ENCODE peak calls at places on chromosomes 12 and 14, in six cellular contexts. Q is A549, U is HepG2, L is K562, Y is upper lobe of left lung, M is GM12878. X is an unnamed sample.

GRCh38 chr14:32932921-32933622 is 5.6 kb upstream of the NPAS3 start:
- ATAC-seq in Q (no peak), U (peak; percentile 12), L (no peak), Y (peak; percentile 48), M (no peak), X (peak; percentile 30)

GRCh38 chr14:92492261-92492660 is 21.3 kb upstream of the RIN3 start:
- ATAC-seq in Q (no peak), U (no peak), L (no peak), Y (peak; percentile 70), M (no peak), X (peak; percentile 76)

GRCh38 chr12:13071305-13072280 is 27.4 kb downstream of the FAM234B start:
- ATAC-seq in Q (no peak), U (no peak), L (peak; percentile 41), Y (no peak), M (no peak), X (no peak)

GRCh38 chr12:109861689-109862314 is 18.5 kb downstream of the GLTP start:
- ATAC-seq in Q (no peak), U (peak; percentile 40), L (no peak), Y (no peak), M (peak; percentile 32), X (no peak)

GRCh38 chr14:50014809-50015208 is 101.6 kb downstream of the VCPKMT start:
- ATAC-seq in Q (no peak), U (no peak), L (no peak), Y (no peak), M (no peak), X (no peak)

GRCh38 chr14:68789002-68789797 is 3.7 kb downstream of the ZFP36L1 start:
- ATAC-seq in Q (no peak), U (peak; percentile 21), L (peak; percentile 64), Y (peak; percentile 38), M (peak; percentile 39), X (peak; percentile 16)

GRCh38 chr14:58965601-58966000 is 222.9 kb upstream of the DAAM1 start:
- ATAC-seq in Q (no peak), U (no peak), L (no peak), Y (no peak), M (no peak), X (no peak)

GRCh38 chr12:108649126-108649525 is 15.4 kb upstream of the SELPLG start:
- ATAC-seq in Q (no peak), U (no peak), L (no peak), Y (no peak), M (no peak), X (no peak)

GRCh38 chr14:61233436-61233956 is 47.6 kb downstream of the TMEM30B start:
- ATAC-seq in Q (no peak), U (no peak), L (no peak), Y (no peak), M (peak; percentile 33), X (no peak)

GRCh38 chr12:14975451-14975850 is 2.6 kb downstream of the PDE6H start:
- ATAC-seq in Q (no peak), U (no peak), L (no peak), Y (peak; percentile 65), M (no peak), X (no peak)

GRCh38 chr14:22383515-22384166 is 205.4 kb downstream of the DAD1 start:
- ATAC-seq in Q (no peak), U (no peak), L (no peak), Y (no peak), M (peak; percentile 69), X (no peak)

GRCh38 chr14:51269634-51270033 is 29.6 kb downstream of the TMX1 start:
- ATAC-seq in Q (no peak), U (no peak), L (no peak), Y (no peak), M (no peak), X (no peak)

GRCh38 chr14:103393687-103394626 is 8.7 kb downstream of the MARK3 start:
- ATAC-seq in Q (no peak), U (peak; percentile 45), L (peak; percentile 92), Y (peak; percentile 79), M (peak; percentile 52), X (no peak)

GRCh38 chr12:52519826-52520662 is at the start of gene KRT5:
- ATAC-seq in Q (no peak), U (no peak), L (no peak), Y (no peak), M (no peak), X (no peak)

GRCh38 chr14:85688024-85688423 is 158.1 kb downstream of the FLRT2 start:
- ATAC-seq in Q (no peak), U (no peak), L (no peak), Y (peak; percentile 94), M (no peak), X (peak; percentile 75)

GRCh38 chr12:13799574-13799973 is 181.8 kb downstream of the GRIN2B start:
- ATAC-seq in Q (no peak), U (no peak), L (no peak), Y (no peak), M (no peak), X (no peak)

GRCh38 chr12:117685115-117685926 is 283.5 kb downstream of the KSR2 start:
- ATAC-seq in Q (peak; percentile 91), U (peak; percentile 75), L (peak; percentile 90), Y (peak; percentile 88), M (no peak), X (peak; percentile 89)

GRCh38 chr14:95183532-95184412 is 26.4 kb upstream of the DICER1 start:
- ATAC-seq in Q (no peak), U (no peak), L (no peak), Y (no peak), M (peak; percentile 81), X (no peak)

GRCh38 chr12:2551514-2551913 is 243.3 kb upstream of the FKBP4 start:
- ATAC-seq in Q (no peak), U (no peak), L (no peak), Y (peak; percentile 27), M (no peak), X (no peak)

GRCh38 chr14:39023939-39024871 is 78.8 kb downstream of the SEC23A start:
- ATAC-seq in Q (no peak), U (peak; percentile 89), L (no peak), Y (no peak), M (no peak), X (no peak)

GRCh38 chr12:104357431-104357952 is 54.0 kb downstream of the EID3 start:
- ATAC-seq in Q (peak; percentile 12), U (peak; percentile 13), L (peak; percentile 45), Y (peak; percentile 22), M (peak; percentile 15), X (no peak)

GRCh38 chr12:57881035-57881973 is 34.8 kb upstream of the CTDSP2 start:
- ATAC-seq in Q (no peak), U (no peak), L (no peak), Y (no peak), M (no peak), X (no peak)

GRCh38 chr14:51507556-51508511 is 143.9 kb upstream of the FRMD6 start:
- ATAC-seq in Q (no peak), U (no peak), L (no peak), Y (peak; percentile 43), M (no peak), X (peak; percentile 63)

GRCh38 chr12:128693115-128693514 is 130.6 kb downstream of the SLC15A4 start:
- ATAC-seq in Q (no peak), U (no peak), L (no peak), Y (no peak), M (no peak), X (no peak)

GRCh38 chr14:33551963-33552362 is 398.9 kb downstream of the EGLN3 start:
- ATAC-seq in Q (no peak), U (no peak), L (no peak), Y (no peak), M (peak; percentile 58), X (no peak)

GRCh38 chr14:53542692-53543091 is 389.6 kb upstream of the DDHD1 start:
- ATAC-seq in Q (no peak), U (no peak), L (no peak), Y (no peak), M (no peak), X (no peak)
- TF ChIP-seq EP300 in Q (no peak), U (no peak), L (no peak), Y (no peak), M (no peak), X (no peak)

DNA sequence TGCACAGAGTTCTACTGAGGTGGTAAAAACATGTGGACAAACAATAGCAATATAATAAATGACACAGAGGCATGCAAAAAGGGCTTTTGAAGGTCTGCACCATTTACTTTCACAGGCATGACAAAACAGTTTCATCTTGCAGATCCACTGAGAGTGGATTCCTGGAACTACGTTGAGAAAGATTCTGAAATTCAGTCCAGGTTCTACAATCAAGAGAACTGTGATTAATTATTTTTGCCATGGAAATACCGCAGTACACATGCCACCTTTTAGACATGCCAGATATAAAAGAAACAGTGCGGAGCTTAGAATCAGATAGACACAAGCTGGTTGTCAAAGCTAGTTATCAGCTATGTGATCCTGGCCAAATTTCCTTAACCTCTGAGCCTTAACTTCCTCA is 4.8 kb downstream of the CSRP2 start:
- ATAC-seq in Q (no peak), U (no peak), L (no peak), Y (no peak), M (no peak), X (no peak)
- TF ChIP-seq EP300 in Q (no peak), U (no peak), L (no peak), Y (no peak), M (no peak), X (no peak)

DNA sequence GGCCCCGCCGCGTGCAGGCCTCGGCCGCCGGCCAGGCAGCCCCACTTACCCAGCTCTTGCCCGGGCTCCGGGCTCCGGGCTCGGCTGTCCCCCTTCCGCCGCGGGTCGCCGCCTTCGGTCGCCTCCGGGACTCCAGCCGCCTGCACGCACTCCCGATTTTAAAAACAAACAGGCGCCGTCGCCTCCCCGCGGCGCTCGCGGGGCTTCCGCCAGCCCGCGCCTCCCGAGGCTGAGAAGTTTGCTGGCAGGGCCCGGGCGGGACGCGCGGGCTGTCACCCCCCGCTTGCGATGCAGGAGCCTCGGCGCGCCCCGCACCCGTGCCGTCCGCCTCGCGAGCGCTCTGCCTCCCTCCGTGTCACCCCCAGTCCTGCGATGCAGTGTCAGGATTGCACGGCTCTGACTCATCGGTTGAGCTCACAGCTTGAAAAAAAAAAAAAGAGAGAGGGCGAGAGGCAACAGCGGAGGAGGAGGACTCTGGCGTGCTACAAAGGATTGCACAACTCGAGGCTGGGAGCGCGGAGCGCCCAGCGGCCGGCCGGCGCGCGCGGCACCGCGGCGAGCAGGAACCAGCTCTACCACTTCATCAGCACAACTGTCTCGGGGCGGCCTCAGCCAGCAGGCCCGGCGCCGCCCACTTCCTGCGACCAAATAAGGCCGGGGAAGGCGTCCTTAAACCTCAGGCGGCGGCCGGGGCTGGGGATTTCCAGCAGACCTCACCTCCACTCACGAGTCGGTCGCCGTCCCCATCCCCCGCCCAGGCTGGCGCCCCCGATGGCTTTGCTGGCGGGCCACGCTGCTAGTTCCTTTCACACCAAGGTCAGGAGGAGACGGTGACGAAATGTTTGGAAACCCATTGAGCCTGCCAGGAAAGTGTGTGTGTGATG is 45.8 kb upstream of the PNMA1 start:
- ATAC-seq in Q (peak; percentile 82), U (peak; percentile 86), L (peak; percentile 81), Y (peak; percentile 91), M (peak; percentile 71), X (peak; percentile 90)
- TF ChIP-seq EP300 in Q (peak; percentile 41), U (peak; percentile 6), L (peak; percentile 19), Y (peak; percentile 69), M (peak; percentile 48), X (no peak)

DNA sequence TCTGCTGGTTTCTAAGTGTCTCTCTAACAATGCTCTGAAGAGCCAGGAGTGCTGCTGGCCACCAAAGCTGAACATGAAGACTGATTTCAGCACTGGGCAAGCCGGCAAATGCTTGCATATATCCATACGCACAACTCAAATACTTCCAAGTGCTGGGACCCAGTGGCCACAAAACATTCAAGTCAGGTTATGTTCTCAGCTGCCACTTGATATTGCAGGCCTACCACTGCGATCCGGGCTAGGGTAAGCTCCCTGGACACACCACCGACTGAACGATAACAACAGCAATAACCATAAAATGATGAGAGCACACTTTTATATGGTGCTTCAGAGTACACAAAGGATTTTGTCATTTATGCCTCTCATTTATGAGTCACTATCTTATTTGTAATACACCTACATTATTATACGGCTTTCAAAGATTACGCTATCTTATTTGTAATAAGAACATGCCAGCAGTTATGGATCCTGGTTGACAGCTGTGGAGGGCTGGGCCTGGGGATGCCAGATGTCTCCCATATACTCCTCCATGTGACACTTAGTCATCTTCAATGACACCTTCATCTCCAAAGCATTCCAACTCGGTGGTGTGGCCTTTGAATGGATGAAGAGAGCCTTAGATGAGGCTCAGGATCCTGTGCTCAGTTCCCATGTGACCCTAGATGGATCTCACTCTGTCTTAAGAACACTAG is 35.5 kb downstream of the CRACR2A start:
- ATAC-seq in Q (no peak), U (no peak), L (no peak), Y (no peak), M (no peak), X (no peak)
- TF ChIP-seq EP300 in Q (no peak), U (no peak), L (no peak), Y (no peak), M (no peak), X (no peak)

X was measured in gastroesophageal sphincter.